ENCODE peak calls at places on chromosome 1, in seven cellular contexts. X is sigmoid colon; H is stimulated activated CD8-positive, alpha-beta memory T cell treated with anti-CD3 and anti-CD28 coated beads, Interleukin-15, amount 100 ng/mL, for 24 hours; R is T-helper 9 cell; K is EL; A is activated CD4-positive, alpha-beta T cell treated with anti-CD3 and anti-CD28 coated beads, Interleukin-2, amount 10 ng/mL, durations not matched to agents 7 days and 5 days; F is GM20000. I is an unnamed sample.

GRCh38 chr1:234611799-234612351 is 1.9 kb upstream of the IRF2BP2 start:
- DNase-seq in X (peak; percentile 83), H (no peak), R (no peak), K (no peak), A (peak; percentile 33), F (peak; percentile 36), I (no peak)

GRCh38 chr1:145711213-145711651 is 4.1 kb upstream of the PDZK1 start:
- DNase-seq in X (no peak), H (no peak), R (no peak), K (no peak), A (no peak), F (no peak), I (no peak)

GRCh38 chr1:55560246-55560645 is 345.1 kb upstream of the USP24 start:
- DNase-seq in X (no peak), H (no peak), R (no peak), K (no peak), A (no peak), F (no peak), I (no peak)

GRCh38 chr1:21831454-21831970 is 19.4 kb downstream of the LDLRAD2 start:
- DNase-seq in X (no peak), H (no peak), R (no peak), K (no peak), A (no peak), F (no peak), I (no peak)

GRCh38 chr1:21246905-21247642 is 43.2 kb downstream of the ECE1 start:
- DNase-seq in X (no peak), H (no peak), R (no peak), K (no peak), A (no peak), F (no peak), I (no peak)

GRCh38 chr1:51627672-51628071 is 10.8 kb downstream of the OSBPL9 start:
- DNase-seq in X (no peak), H (no peak), R (no peak), K (peak; percentile 54), A (peak; percentile 19), F (peak; percentile 45), I (peak; percentile 72)

GRCh38 chr1:12121212-12122000 is 45.4 kb upstream of the TNFRSF1B start:
- DNase-seq in X (no peak), H (no peak), R (no peak), K (peak; percentile 33), A (no peak), F (no peak), I (peak; percentile 57)

GRCh38 chr1:42013881-42014470 is 95.3 kb upstream of the HIVEP3 start:
- DNase-seq in X (no peak), H (no peak), R (no peak), K (no peak), A (no peak), F (no peak), I (no peak)

I was measured in fibroblast of mammary gland.